ENCODE peak calls at places on chromosomes 2 and 18, in six cellular contexts. I, Z, S, D, N and X are unnamed samples. For H3K4me1 and H3K27me3, the result is how much of the 10 kb centered on the place peaks cover.

GRCh38 chr18:35756506-35757117 is 175.1 kb downstream of the GALNT1 start:
- DNase-seq in N (no peak), Z (peak), I (peak), D (peak), S (no peak), X (peak)

GRCh38 chr2:71863338-71863737 is 284.3 kb downstream of the CYP26B1 start:
- DNase-seq in I (no peak), S (no peak), N (no peak), Z (no peak), D (no peak), X (no peak)

GRCh38 chr2:191486584-191487320 is 191.2 kb upstream of the NABP1 start:
- DNase-seq in N (no peak), I (no peak), Z (peak), D (peak), S (no peak), X (no peak)

GRCh38 chr18:25298853-25299274 is 53.1 kb downstream of the ZNF521 start:
- DNase-seq in S (peak), I (peak), N (no peak), D (peak), Z (peak), X (peak)

GRCh38 chr2:237498341-237498740 is 11.3 kb downstream of the MLPH start:
- DNase-seq in S (no peak), D (no peak), N (no peak), Z (no peak), I (no peak), X (no peak)

GRCh38 chr2:204900487-204900886 is 355.2 kb downstream of the PARD3B start:
- DNase-seq in S (no peak), D (no peak), N (peak), Z (peak), I (no peak), X (no peak)

GRCh38 chr18:61635901-61636528 is 256.8 kb downstream of the RNF152 start:
- DNase-seq in Z (peak), S (peak), I (peak), N (peak), D (peak), X (peak)

GRCh38 chr2:231181848-231182247 is 16.6 kb upstream of the ARMC9 start:
- DNase-seq in N (no peak), Z (peak), D (peak), S (peak), I (no peak), X (no peak)

GRCh38 chr2:136135924-136136906 is 18.3 kb upstream of the CXCR4 start:
- DNase-seq in I (peak), S (no peak), D (peak), Z (no peak), N (no peak), X (no peak)

GRCh38 chr2:39732492-39732891 is 46.6 kb downstream of the THUMPD2 start:
- DNase-seq in Z (no peak), S (no peak), D (no peak), I (no peak), N (no peak), X (no peak)

GRCh38 chr2:36137612-36138011 is 218.0 kb upstream of the CRIM1 start:
- DNase-seq in Z (no peak), N (no peak), S (no peak), D (no peak), I (no peak), X (no peak)

GRCh38 chr18:22344908-22345670 is 72.6 kb downstream of the CTAGE1 start:
- DNase-seq in D (peak), I (no peak), N (no peak), S (no peak), Z (no peak), X (no peak)

GRCh38 chr2:46010925-46011490 is 286.2 kb upstream of the EPAS1 start:
- DNase-seq in Z (peak), S (no peak), N (no peak), I (no peak), D (peak), X (no peak)

GRCh38 chr2:9232886-9233285 is 26.3 kb downstream of the ASAP2 start:
- DNase-seq in S (no peak), D (peak), I (no peak), Z (no peak), N (no peak), X (no peak)

GRCh38 chr2:117832332-117832731 is 17.8 kb downstream of the DDX18 start:
- DNase-seq in D (no peak), I (no peak), Z (no peak), N (no peak), S (no peak), X (no peak)

GRCh38 chr2:128486640-128487375 is 168.1 kb upstream of the HS6ST1 start:
- DNase-seq in I (no peak), N (no peak), D (no peak), Z (no peak), S (no peak), X (no peak)

GRCh38 chr2:227466887-227467285 is 5.1 kb upstream of the AGFG1 start:
- DNase-seq in N (no peak), Z (peak), D (no peak), I (no peak), S (no peak), X (no peak)

GRCh38 chr18:74610216-74610615 is 12.5 kb downstream of the ZNF407 start:
- DNase-seq in N (no peak), I (no peak), Z (no peak), D (no peak), S (no peak), X (no peak)

GRCh38 chr2:142130111-142131015 is 453 bp downstream of the LRP1B start:
- DNase-seq in D (peak), Z (peak), S (peak), N (peak), I (peak), X (peak)

GRCh38 chr2:65227471-65228248 is at the start of gene ACTR2:
- DNase-seq in N (peak), S (peak), D (peak), Z (peak), I (peak), X (peak)

GRCh38 chr2:65231121-65231520 is 3.5 kb downstream of the ACTR2 start:
- DNase-seq in Z (peak), I (no peak), D (peak), N (no peak), S (no peak), X (no peak)

GRCh38 chr2:65227035-65227470 is 578 bp upstream of the ACTR2 start:
- DNase-seq in S (no peak), N (no peak), I (peak), D (peak), Z (peak), X (peak)

GRCh38 chr2:65231892-65232477 is 4.4 kb downstream of the ACTR2 start:
- DNase-seq in S (no peak), N (no peak), I (no peak), D (peak), Z (no peak), X (no peak)

GRCh38 chr2:65228249-65228750 is 669 bp downstream of the ACTR2 start:
- DNase-seq in S (no peak), D (peak), Z (peak), N (no peak), I (no peak), X (no peak)
- H3K4me1 ChIP-seq in S (under half), D (under half), Z (under half), N (under half), I (under half), X (under half)

GRCh38 chr2:113162173-113162572 is 11.6 kb upstream of the PSD4 start:
- DNase-seq in S (no peak), Z (no peak), N (no peak), D (no peak), I (peak), X (no peak)
- TF ChIP-seq CTCF in S (no peak), Z (no peak), N (no peak), D (no peak), I (no peak), X (no peak)

DNA sequence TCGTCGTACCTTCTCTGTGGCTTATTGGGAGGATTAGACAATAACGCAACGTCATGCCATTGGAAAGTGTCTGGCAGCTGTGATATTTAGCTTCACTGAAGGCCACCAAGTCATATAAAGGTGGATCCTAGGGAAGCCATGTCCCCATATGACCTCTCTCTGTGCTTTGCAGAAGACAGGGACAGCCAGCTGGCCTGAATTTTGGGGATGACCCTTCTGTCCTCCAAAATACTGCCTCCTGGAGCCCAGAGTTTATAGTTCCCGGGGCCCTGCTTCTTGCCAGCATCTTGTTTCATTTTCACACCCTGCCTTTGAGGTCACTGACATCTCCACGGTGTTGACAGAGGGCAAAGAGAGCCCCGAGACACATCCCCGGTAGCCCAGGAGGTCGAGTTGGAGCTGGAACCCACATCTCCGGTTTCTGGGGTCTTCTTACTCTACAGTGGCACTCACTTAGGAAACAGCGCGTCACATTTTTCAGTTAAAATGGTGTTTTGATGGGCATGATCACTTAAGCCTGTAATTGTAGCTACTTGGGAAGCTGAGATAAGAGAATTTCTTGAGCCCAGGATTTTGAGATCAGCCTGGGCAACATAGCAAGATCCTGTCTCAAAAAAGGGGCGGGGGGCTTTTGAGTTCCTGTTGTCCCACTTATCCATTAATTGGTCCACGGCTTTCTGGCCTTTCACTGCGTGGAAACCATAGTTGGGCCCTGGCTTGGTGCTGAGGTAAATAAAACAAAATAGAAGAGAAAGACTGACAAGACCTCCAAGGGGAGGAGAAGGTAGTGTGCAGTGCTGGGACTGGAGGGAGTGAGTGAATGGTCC is 101.1 kb downstream of the DDX1 start:
- DNase-seq in S (no peak), N (no peak), I (no peak), Z (no peak), D (no peak), X (no peak)
- H3K27me3 ChIP-seq in S (under half), N (under half), I (under half), Z (under half), D (under half), X (under half)

DNA sequence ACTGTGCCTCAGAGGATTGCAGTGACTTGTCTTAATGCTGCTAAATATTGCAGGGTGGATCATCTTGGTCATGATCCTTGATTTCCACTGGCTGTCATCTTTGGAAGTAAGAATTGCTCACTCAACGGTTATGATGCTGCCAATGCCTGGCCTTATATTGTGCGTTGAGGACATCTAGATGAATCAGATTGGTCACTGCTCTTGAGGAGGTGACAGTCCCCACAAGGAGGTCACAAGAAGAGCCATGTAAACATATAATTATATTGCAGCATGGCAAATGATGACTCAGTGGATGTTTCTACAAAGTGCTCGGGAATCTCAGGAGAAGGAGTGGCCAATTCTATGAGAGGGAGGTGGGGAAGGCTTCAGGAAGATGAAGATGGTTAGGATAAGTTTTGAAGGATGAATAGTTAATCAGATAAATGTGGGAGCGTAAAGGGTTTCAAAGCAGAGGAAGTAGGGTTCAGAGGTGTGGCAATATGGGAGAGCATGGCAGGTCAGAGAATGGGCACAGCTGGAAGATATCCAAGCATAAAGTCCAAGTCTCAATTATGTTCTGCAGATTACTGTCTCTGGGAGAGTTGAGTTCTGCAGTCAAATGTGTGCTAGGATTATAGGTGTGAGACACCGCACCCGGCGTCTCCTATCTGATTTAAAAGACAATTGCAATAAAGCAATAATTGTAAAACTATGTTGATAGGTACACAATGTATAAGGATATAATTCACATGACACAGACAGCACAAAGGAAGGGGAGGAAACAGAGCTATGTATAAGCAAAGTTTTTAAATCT is 21.4 kb upstream of the TMEM131 start:
- DNase-seq in Z (no peak), N (no peak), D (no peak), S (no peak), I (no peak), X (no peak)
- H3K4me1 ChIP-seq in Z (under half), N (under half), D (under half), S (under half), I (under half), X (under half)

GRCh38 chr2:37552339-37552738 is 119.1 kb downstream of the CDC42EP3 start:
- DNase-seq in S (no peak), Z (no peak), N (no peak), I (no peak), D (no peak), X (no peak)

GRCh38 chr2:37554687-37555086 is 116.8 kb downstream of the CDC42EP3 start:
- DNase-seq in N (no peak), I (no peak), Z (no peak), D (no peak), S (no peak), X (no peak)

GRCh38 chr2:37555457-37555856 is 116.0 kb downstream of the CDC42EP3 start:
- DNase-seq in I (no peak), N (no peak), D (no peak), Z (peak), S (peak), X (no peak)

GRCh38 chr2:37553411-37554156 is 117.9 kb downstream of the CDC42EP3 start:
- DNase-seq in Z (no peak), D (no peak), S (no peak), I (no peak), N (no peak), X (no peak)

GRCh38 chr2:37554157-37554515 is 117.3 kb downstream of the CDC42EP3 start:
- DNase-seq in Z (no peak), N (no peak), I (no peak), D (no peak), S (no peak), X (no peak)
- TF ChIP-seq CTCF in Z (no peak), N (no peak), I (no peak), D (no peak), S (no peak), X (no peak)

DNA sequence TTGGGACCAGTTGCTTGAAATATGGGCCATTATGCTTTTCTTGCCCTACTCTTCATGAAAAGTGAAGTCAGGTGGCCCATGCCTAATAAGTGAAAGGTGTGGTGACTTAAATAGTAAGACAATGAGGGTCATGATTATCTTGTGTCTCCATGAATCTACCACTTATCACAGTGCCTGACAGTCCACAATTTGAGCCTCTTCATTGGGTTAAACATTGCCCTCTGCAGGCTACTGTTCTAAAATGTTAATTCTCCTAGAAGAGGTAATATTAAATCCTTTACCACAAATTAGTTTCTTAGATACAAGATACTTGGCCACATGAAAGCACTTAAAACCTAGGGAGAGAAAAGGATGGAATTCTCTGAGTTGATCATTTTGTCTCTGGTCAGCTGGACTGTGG is 4.0 kb downstream of the EGR4 start:
- DNase-seq in I (no peak), N (no peak), Z (no peak), D (no peak), S (no peak), X (no peak)
- H3K27me3 ChIP-seq in I (under half), N (under half), Z (under half), D (half or more), S (under half), X (under half)

GRCh38 chr2:85435220-85435958 is 16.9 kb downstream of the SH2D6 start:
- DNase-seq in I (no peak), S (peak), N (no peak), D (no peak), Z (no peak), X (peak)
- H3K4me1 ChIP-seq in I (under half), S (half or more), N (under half), D (under half), Z (under half), X (half or more)